ENCODE peak calls at places on chromosomes 4 and X, in seven cellular contexts. Y is K562, F is GM12878, X is transverse colon, G is stomach, W is sigmoid colon, L is upper lobe of left lung. R is an unnamed sample.

GRCh38 chr4:135319685-135320084 is 1118.1 kb upstream of the PABPC4L start:
- DNase-seq in Y (no peak), F (no peak), X (no peak), G (no peak), W (no peak), L (no peak), R (no peak)

GRCh38 chrX:68511255-68511654 is 12.4 kb downstream of the YIPF6 start:
- DNase-seq in Y (peak), F (no peak), X (peak), G (no peak), W (no peak), L (no peak), R (no peak)

GRCh38 chrX:130066975-130067615 is 43.2 kb downstream of the ELF4 start:
- DNase-seq in Y (no peak), F (no peak), X (no peak), G (no peak), W (no peak), L (no peak), R (no peak)

GRCh38 chr4:33283818-33284217 is 2563.6 kb downstream of the PCDH7 start:
- DNase-seq in Y (no peak), F (no peak), X (no peak), G (no peak), W (no peak), L (no peak), R (no peak)

GRCh38 chrX:13569479-13570244 is at the start of gene EGFL6:
- DNase-seq in Y (no peak), F (no peak), X (no peak), G (no peak), W (no peak), L (no peak), R (no peak)

GRCh38 chrX:40298569-40298968 is 200.8 kb upstream of the BCOR start:
- DNase-seq in Y (no peak), F (no peak), X (no peak), G (no peak), W (no peak), L (no peak), R (no peak)

GRCh38 chr4:1055721-1056590 is 44.5 kb downstream of the FGFRL1 start:
- DNase-seq in Y (peak), F (no peak), X (peak), G (peak), W (peak), L (no peak), R (peak)

GRCh38 chrX:44314259-44314734 is 29.2 kb downstream of the EFHC2 start:
- DNase-seq in Y (peak), F (no peak), X (peak), G (peak), W (no peak), L (peak), R (no peak)

GRCh38 chrX:65407157-65407626 is 127.4 kb downstream of the LAS1L start:
- DNase-seq in Y (no peak), F (no peak), X (no peak), G (no peak), W (no peak), L (no peak), R (no peak)

GRCh38 chr4:98568896-98569663 is 89.3 kb downstream of the TSPAN5 start:
- DNase-seq in Y (no peak), F (no peak), X (no peak), G (no peak), W (no peak), L (no peak), R (no peak)

GRCh38 chr4:114208747-114209146 is 229.3 kb upstream of the ARSJ start:
- DNase-seq in Y (no peak), F (no peak), X (no peak), G (no peak), W (no peak), L (no peak), R (no peak)

GRCh38 chr4:61918507-61919462 is 718.7 kb downstream of the ADGRL3 start:
- DNase-seq in Y (no peak), F (no peak), X (no peak), G (no peak), W (no peak), L (no peak), R (no peak)

GRCh38 chr4:10105421-10105820 is 11.2 kb downstream of the WDR1 start:
- DNase-seq in Y (no peak), F (no peak), X (no peak), G (no peak), W (no peak), L (no peak), R (no peak)

GRCh38 chr4:152693875-152694274 is 14.1 kb upstream of the TMEM154 start:
- DNase-seq in Y (no peak), F (no peak), X (no peak), G (no peak), W (no peak), L (no peak), R (no peak)

DNA sequence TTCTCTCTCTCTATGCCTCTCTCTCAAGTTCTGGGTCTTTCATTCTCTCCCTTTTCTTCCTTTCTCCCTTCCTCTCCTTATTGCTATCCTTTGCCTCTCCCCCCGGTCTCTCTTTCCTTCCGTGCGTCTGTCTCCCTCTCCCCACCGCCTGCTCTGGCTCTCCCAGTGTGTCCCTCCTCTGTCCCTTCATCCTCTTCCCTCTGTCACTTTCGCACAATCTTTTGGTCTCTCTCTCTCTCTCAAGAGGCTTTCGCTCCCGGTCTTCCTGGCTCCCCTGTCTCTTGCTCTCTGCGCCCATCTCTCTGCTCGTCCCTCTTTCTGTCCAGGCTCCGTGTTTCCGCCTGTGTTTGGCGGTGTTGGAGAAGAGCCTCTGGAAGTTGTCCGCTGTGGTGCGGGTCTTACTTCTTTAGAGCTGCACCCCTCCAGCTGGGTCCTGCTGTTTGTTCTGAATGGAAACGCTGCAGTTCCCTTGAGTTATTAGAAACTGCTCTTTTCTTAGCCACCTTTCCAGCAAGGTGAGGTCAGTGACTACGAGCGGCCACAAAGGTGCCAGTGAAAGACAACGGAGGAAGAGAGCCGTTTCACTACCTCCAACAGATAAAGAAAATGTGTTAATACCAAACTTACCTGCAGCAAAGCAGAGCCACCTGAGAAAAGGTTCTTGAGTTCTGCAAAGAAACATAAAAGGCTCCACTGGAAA is 1.1 kb downstream of the BMPR1B start:
- DNase-seq in Y (no peak), F (no peak), X (no peak), G (no peak), W (no peak), L (no peak), R (no peak)
- H3K4me3 ChIP-seq in Y (no peak), F (no peak), X (peak), G (peak), W (peak), L (peak), R (peak)

GRCh38 chr4:166066936-166067335 is 193.9 kb downstream of the TLL1 start:
- DNase-seq in Y (no peak), F (no peak), X (no peak), G (no peak), W (no peak), L (no peak), R (no peak)

GRCh38 chr4:166065324-166065723 is 192.3 kb downstream of the TLL1 start:
- DNase-seq in Y (no peak), F (no peak), X (no peak), G (no peak), W (no peak), L (no peak), R (no peak)

GRCh38 chr4:166067915-166068314 is 194.9 kb downstream of the TLL1 start:
- DNase-seq in Y (no peak), F (no peak), X (no peak), G (no peak), W (no peak), L (no peak), R (no peak)

DNA sequence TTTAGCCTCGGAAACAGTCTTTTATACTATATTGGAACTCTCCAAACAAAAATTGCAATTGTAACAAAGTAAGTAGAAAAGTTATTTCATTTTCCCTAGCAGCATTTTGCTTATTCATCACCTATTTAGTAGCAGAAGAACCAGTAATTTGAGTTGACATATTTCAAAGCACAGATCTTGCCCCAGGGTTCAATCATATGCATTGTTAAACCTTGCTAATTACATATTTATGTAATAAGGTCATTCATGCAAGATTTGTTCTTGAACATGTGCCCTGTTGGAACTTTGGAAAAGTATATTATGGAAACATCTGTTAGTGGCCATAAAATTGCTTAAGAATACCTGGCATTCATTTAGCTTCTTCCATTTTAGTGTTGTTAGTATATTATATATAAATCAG is 191.7 kb downstream of the TLL1 start:
- DNase-seq in Y (no peak), F (no peak), X (no peak), G (no peak), W (no peak), L (no peak), R (no peak)
- TF ChIP-seq EP300 in Y (no peak), F (no peak), X (no peak), G (no peak), W (no peak), L (no peak), R (no peak)

GRCh38 chr4:183355405-183355804 is 33.2 kb upstream of the CLDN24 start:
- DNase-seq in Y (no peak), F (no peak), X (no peak), G (no peak), W (no peak), L (no peak), R (no peak)
- TF ChIP-seq POLR2AphosphoS5 in Y (no peak), F (no peak), X (no peak), G (no peak), W (no peak), L (no peak), R (no peak)

GRCh38 chrX:17376381-17377046 is 1.5 kb downstream of the NHS start:
- DNase-seq in Y (no peak), F (no peak), X (peak), G (no peak), W (peak), L (no peak), R (no peak)
- H3K4me3 ChIP-seq in Y (no peak), F (no peak), X (peak), G (peak), W (peak), L (peak), R (peak)

GRCh38 chrX:154378799-154379568 is at the start of gene EMD:
- DNase-seq in Y (peak), F (peak), X (peak), G (peak), W (peak), L (peak), R (peak)
- TF ChIP-seq EP300 in Y (peak), F (no peak), X (peak), G (peak), W (peak), L (no peak), R (no peak)

GRCh38 chrX:27619459-27619858 is 29.3 kb downstream of the DCAF8L2 start:
- DNase-seq in Y (no peak), F (no peak), X (no peak), G (no peak), W (no peak), L (no peak), R (no peak)
- TF ChIP-seq POLR2AphosphoS5 in Y (no peak), F (no peak), X (no peak), G (no peak), W (no peak), L (no peak), R (no peak)

R was measured in suprapubic skin.